ENCODE peak calls at places on chromosomes 3 and 15, in five cellular contexts. C, U, R, E and L are unnamed samples.
A peak's percentile ranks its signal among the peaks of the same experiment; 100 is the strongest.

GRCh38 chr3:71064976-71065763 is 518.4 kb downstream of the FOXP1 start:
- DNase-seq in C (peak; percentile 39), U (peak; percentile 76), R (peak; percentile 80), E (peak; percentile 52), L (peak; percentile 78)

GRCh38 chr3:159860727-159861126 is 127.9 kb upstream of the IL12A start:
- DNase-seq in C (no peak), U (no peak), R (no peak), E (no peak), L (no peak)

GRCh38 chr3:151553873-151554272 is 93.0 kb upstream of the IGSF10 start:
- DNase-seq in C (no peak), U (peak; percentile 34), R (no peak), E (no peak), L (no peak)

GRCh38 chr3:122100591-122101491 is 45.7 kb downstream of the CD86 start:
- DNase-seq in C (no peak), U (no peak), R (no peak), E (no peak), L (no peak)

GRCh38 chr15:39115379-39116057 is 465.4 kb upstream of the THBS1 start:
- DNase-seq in C (no peak), U (no peak), R (no peak), E (no peak), L (no peak)

GRCh38 chr15:74838117-74838516 is 4.8 kb downstream of the ULK3 start:
- DNase-seq in C (no peak), U (no peak), R (no peak), E (no peak), L (no peak)

GRCh38 chr3:184761120-184761841 is 49.4 kb upstream of the MAGEF1 start:
- DNase-seq in C (no peak), U (peak; percentile 65), R (no peak), E (no peak), L (no peak)

GRCh38 chr15:35843453-35843852 is 297.5 kb upstream of the DPH6 start:
- DNase-seq in C (no peak), U (no peak), R (peak; percentile 26), E (no peak), L (no peak)

GRCh38 chr3:133301194-133301593 is 98.7 kb upstream of the BFSP2 start:
- DNase-seq in C (no peak), U (no peak), R (no peak), E (no peak), L (no peak)

GRCh38 chr3:129001817-129002572 is 891 bp downstream of the EFCC1 start:
- DNase-seq in C (no peak), U (no peak), R (peak; percentile 51), E (no peak), L (no peak)

GRCh38 chr3:43247556-43248186 is 38.7 kb upstream of the SNRK start:
- DNase-seq in C (no peak), U (no peak), R (no peak), E (no peak), L (no peak)

GRCh38 chr3:27575509-27575908 is 91.3 kb upstream of the SLC4A7 start:
- DNase-seq in C (no peak), U (no peak), R (no peak), E (no peak), L (no peak)

GRCh38 chr3:48464713-48465221 is 18.2 kb downstream of the ATRIP start:
- DNase-seq in C (no peak), U (peak; percentile 50), R (no peak), E (no peak), L (no peak)

GRCh38 chr3:55570361-55570760 is 83.3 kb upstream of the WNT5A start:
- DNase-seq in C (no peak), U (no peak), R (no peak), E (no peak), L (no peak)

GRCh38 chr15:42152196-42152920 is 4.1 kb downstream of the PLA2G4F start:
- DNase-seq in C (no peak), U (no peak), R (no peak), E (no peak), L (no peak)

GRCh38 chr3:125077864-125078263 is 22.1 kb upstream of the HEG1 start:
- DNase-seq in C (no peak), U (no peak), R (no peak), E (no peak), L (no peak)

GRCh38 chr15:40906947-40907802 is 12.9 kb downstream of the VPS18 start:
- DNase-seq in C (no peak), U (peak; percentile 62), R (no peak), E (peak; percentile 55), L (no peak)

GRCh38 chr3:144380832-144381231 is 409.2 kb downstream of the DIPK2A start:
- DNase-seq in C (no peak), U (no peak), R (no peak), E (no peak), L (no peak)

GRCh38 chr3:147231111-147231510 is 175.2 kb downstream of the ZIC4 start:
- DNase-seq in C (no peak), U (no peak), R (no peak), E (no peak), L (no peak)

GRCh38 chr3:23203651-23204111 is 554 bp downstream of the UBE2E2 start:
- DNase-seq in C (peak; percentile 48), U (peak; percentile 36), R (peak; percentile 25), E (peak; percentile 18), L (peak; percentile 74)

GRCh38 chr3:109178701-109179100 is 42.2 kb downstream of the C3orf85 start:
- DNase-seq in C (no peak), U (no peak), R (no peak), E (no peak), L (no peak)

GRCh38 chr3:9534429-9534828 is 19.2 kb downstream of the LHFPL4 start:
- DNase-seq in C (no peak), U (no peak), R (no peak), E (no peak), L (no peak)

GRCh38 chr3:108227131-108227530 is 4.9 kb upstream of the IFT57 start:
- DNase-seq in C (no peak), U (no peak), R (no peak), E (no peak), L (no peak)

GRCh38 chr3:152298393-152299242 is 29.9 kb downstream of the MBNL1 start:
- DNase-seq in C (peak; percentile 87), U (peak; percentile 51), R (peak; percentile 45), E (no peak), L (no peak)

GRCh38 chr3:141949394-141949793 is 73.0 kb downstream of the ATP1B3 start:
- DNase-seq in C (no peak), U (no peak), R (no peak), E (no peak), L (no peak)

GRCh38 chr3:124579641-124580040 is 150.6 kb upstream of the UMPS start:
- DNase-seq in C (no peak), U (no peak), R (no peak), E (no peak), L (no peak)

GRCh38 chr3:119599558-119600174 is 2.0 kb downstream of the PLA1A start:
- DNase-seq in C (no peak), U (no peak), R (no peak), E (no peak), L (no peak)

GRCh38 chr3:119596392-119596791 is 1.3 kb upstream of the PLA1A start:
- DNase-seq in C (no peak), U (no peak), R (no peak), E (no peak), L (no peak)

GRCh38 chr3:119598410-119599098 is 869 bp downstream of the PLA1A start:
- DNase-seq in C (no peak), U (no peak), R (no peak), E (no peak), L (no peak)

GRCh38 chr3:119595639-119596329 is 1.9 kb upstream of the PLA1A start:
- DNase-seq in C (no peak), U (no peak), R (no peak), E (no peak), L (no peak)

GRCh38 chr3:119597548-119598288 is at the start of gene PLA1A:
- DNase-seq in C (no peak), U (no peak), R (no peak), E (no peak), L (no peak)
- H3K4me3 ChIP-seq in C (no peak within 1 kb of the TSS), U (no peak within 1 kb of the TSS), R (no peak within 1 kb of the TSS), E (no peak within 1 kb of the TSS), L (no peak within 1 kb of the TSS)

GRCh38 chr15:58015565-58015964 is 49.9 kb downstream of the ALDH1A2 start:
- DNase-seq in C (no peak), U (no peak), R (no peak), E (no peak), L (no peak)
- H3K27ac ChIP-seq in C (no peak overlapping the region), U (no peak overlapping the region), R (no peak overlapping the region), E (no peak overlapping the region), L (no peak overlapping the region)

GRCh38 chr3:188575501-188575900 is 421.5 kb downstream of the LPP start:
- DNase-seq in C (no peak), U (no peak), R (no peak), E (no peak), L (no peak)

GRCh38 chr3:188571531-188572115 is 417.7 kb downstream of the LPP start:
- DNase-seq in C (no peak), U (no peak), R (no peak), E (no peak), L (no peak)

GRCh38 chr3:188574885-188575284 is 420.9 kb downstream of the LPP start:
- DNase-seq in C (no peak), U (no peak), R (no peak), E (no peak), L (no peak)

GRCh38 chr3:188573929-188574317 is 420.0 kb downstream of the LPP start:
- DNase-seq in C (no peak), U (no peak), R (no peak), E (no peak), L (no peak)

DNA sequence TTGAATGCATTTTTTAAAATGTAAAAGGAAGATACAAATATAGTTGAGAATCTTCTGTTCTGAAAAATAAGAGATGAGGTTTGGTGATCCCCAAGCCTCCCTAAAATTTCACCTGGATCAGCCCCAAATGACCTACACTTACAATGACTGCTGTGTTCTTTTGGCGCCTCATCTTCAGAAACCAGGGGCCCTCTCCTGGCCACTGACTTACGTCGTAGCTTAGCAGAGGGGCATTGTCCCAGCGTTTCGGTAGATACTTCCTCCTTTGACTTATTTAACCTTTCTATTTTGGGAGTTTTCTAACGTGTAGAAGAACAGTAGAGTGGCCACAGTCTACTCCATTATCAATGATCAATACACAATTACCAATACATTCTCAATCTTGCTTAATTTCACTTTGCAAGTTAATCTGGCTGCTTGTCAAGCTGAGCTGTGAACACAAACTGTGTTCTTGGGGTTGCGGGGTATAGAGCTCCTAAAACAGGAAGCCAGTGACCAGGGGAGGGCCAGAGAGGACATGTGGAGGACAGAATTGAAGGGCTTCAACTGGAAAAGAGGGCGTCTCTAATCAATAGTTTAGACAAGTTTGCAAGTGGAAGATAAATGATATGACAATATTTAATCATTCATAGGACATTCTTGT is 419.4 kb downstream of the LPP start:
- DNase-seq in C (no peak), U (no peak), R (no peak), E (no peak), L (no peak)
- TF ChIP-seq CTCF in C (no peak), U (no peak), R (no peak), E (no peak), L (no peak)

GRCh38 chr15:77636209-77636608 is 3.5 kb upstream of the LINGO1 start:
- DNase-seq in C (no peak), U (no peak), R (no peak), E (no peak), L (no peak)

GRCh38 chr15:77632760-77633133 is at the start of gene LINGO1:
- DNase-seq in C (no peak), U (peak; percentile 54), R (peak; percentile 71), E (no peak), L (no peak)

GRCh38 chr15:77633913-77634265 is 1.2 kb upstream of the LINGO1 start:
- DNase-seq in C (no peak), U (no peak), R (peak; percentile 28), E (no peak), L (no peak)

GRCh38 chr15:77633134-77633912 is 611 bp upstream of the LINGO1 start:
- DNase-seq in C (peak; percentile 81), U (peak; percentile 89), R (peak; percentile 95), E (peak; percentile 62), L (peak; percentile 87)

GRCh38 chr15:77634266-77634962 is 1.7 kb upstream of the LINGO1 start:
- DNase-seq in C (peak; percentile 45), U (peak; percentile 41), R (peak; percentile 79), E (no peak), L (no peak)
- H3K4me3 ChIP-seq in C (no peak overlapping the region), U (no peak overlapping the region), R (peak overlapping the region; percentile 7), E (no peak overlapping the region), L (peak overlapping the region; percentile 47)